ENCODE peak calls at places on chromosomes 3 and 15, in five cellular contexts. A is cardiac septum; V is RWPE1; X is activated T-helper 1 cell treated with Interleukin-2 at 50 U/mL for 16 hours; Y is stimulated activated CD4-positive, alpha-beta T cell treated with anti-CD3 and anti-CD28 coated beads, Interleukin-12 subunit alpha, Interleukin-12 subunit beta, amount 100 ng/mL, for 4 hours. R is an unnamed sample.

GRCh38 chr15:48592221-48592731 is 53.2 kb downstream of the FBN1 start:
- DNase-seq in A (no peak), V (no peak), X (no peak), Y (no peak), R (no peak)

GRCh38 chr3:53045107-53045783 is 628 bp downstream of the SFMBT1 start:
- DNase-seq in A (no peak), V (peak), X (peak), Y (peak), R (peak)

GRCh38 chr3:61574854-61575253 is 13.5 kb downstream of the PTPRG start:
- DNase-seq in A (no peak), V (no peak), X (no peak), Y (no peak), R (no peak)

GRCh38 chr15:51750942-51751686 is at the start of gene TMOD2:
- DNase-seq in A (peak), V (peak), X (peak), Y (peak), R (peak)

GRCh38 chr3:36380171-36381031 is at the start of gene STAC:
- DNase-seq in A (no peak), V (no peak), X (no peak), Y (no peak), R (no peak)

GRCh38 chr15:40006646-40007045 is 32.3 kb downstream of the SRP14 start:
- DNase-seq in A (no peak), V (no peak), X (no peak), Y (no peak), R (no peak)

GRCh38 chr15:80893777-80894176 is 95.8 kb downstream of the MESD start:
- DNase-seq in A (no peak), V (peak), X (no peak), Y (no peak), R (no peak)

GRCh38 chr3:194395767-194396527 is 3.1 kb downstream of the GP5 start:
- DNase-seq in A (no peak), V (no peak), X (peak), Y (peak), R (no peak)

GRCh38 chr3:173289072-173289471 is 108.5 kb upstream of the NLGN1 start:
- DNase-seq in A (no peak), V (no peak), X (no peak), Y (no peak), R (no peak)

GRCh38 chr15:39587910-39588530 is 7.1 kb downstream of the THBS1 start:
- DNase-seq in A (no peak), V (no peak), X (no peak), Y (no peak), R (no peak)

GRCh38 chr15:39874890-39875549 is 45.0 kb downstream of the GPR176 start:
- DNase-seq in A (no peak), V (peak), X (no peak), Y (peak), R (peak)

GRCh38 chr3:41202834-41203345 is 3.6 kb downstream of the CTNNB1 start:
- DNase-seq in A (no peak), V (peak), X (no peak), Y (no peak), R (peak)

GRCh38 chr3:29324180-29324651 is 43.3 kb downstream of the RBMS3 start:
- DNase-seq in A (no peak), V (no peak), X (no peak), Y (no peak), R (peak)

GRCh38 chr15:81270781-81271491 is 53.0 kb downstream of the STARD5 start:
- DNase-seq in A (no peak), V (peak), X (no peak), Y (no peak), R (no peak)

GRCh38 chr3:297585-297984 is 101.0 kb downstream of the CHL1 start:
- DNase-seq in A (no peak), V (no peak), X (no peak), Y (no peak), R (no peak)

GRCh38 chr3:134752761-134753461 is 42.1 kb upstream of the EPHB1 start:
- DNase-seq in A (no peak), V (no peak), X (no peak), Y (no peak), R (no peak)

GRCh38 chr3:148173836-148174235 is 523.9 kb upstream of the AGTR1 start:
- DNase-seq in A (no peak), V (no peak), X (no peak), Y (no peak), R (no peak)

GRCh38 chr3:13506680-13507079 is 26.6 kb downstream of the HDAC11 start:
- DNase-seq in A (no peak), V (no peak), X (no peak), Y (no peak), R (no peak)

GRCh38 chr3:122066331-122067213 is 11.4 kb downstream of the CD86 start:
- DNase-seq in A (no peak), V (no peak), X (no peak), Y (no peak), R (no peak)

GRCh38 chr15:94274745-94275144 is 43.4 kb downstream of the MCTP2 start:
- DNase-seq in A (no peak), V (no peak), X (no peak), Y (no peak), R (no peak)

GRCh38 chr3:134251731-134252391 is 1.2 kb upstream of the RYK start:
- DNase-seq in A (no peak), V (no peak), X (no peak), Y (no peak), R (no peak)

GRCh38 chr3:113557374-113557773 is 25.0 kb downstream of the SIDT1 start:
- DNase-seq in A (no peak), V (peak), X (no peak), Y (no peak), R (no peak)

GRCh38 chr3:148911173-148911572 is 46.1 kb downstream of the CPA3 start:
- DNase-seq in A (no peak), V (peak), X (no peak), Y (no peak), R (no peak)

GRCh38 chr3:194487289-194488006 is 646 bp upstream of the ATP13A3 start:
- DNase-seq in A (peak), V (no peak), X (peak), Y (peak), R (no peak)

GRCh38 chr3:172678068-172678467 is 32.8 kb downstream of the NCEH1 start:
- DNase-seq in A (no peak), V (no peak), X (no peak), Y (no peak), R (peak)